ENCODE peak calls at places on chromosomes 6 and 20, in six cellular contexts. One of them, this sample, is unnamed.
A peak's percentile ranks its signal among the peaks of the same experiment; 100 is the strongest.

GRCh38 chr6:108961985-108962384 is 113.8 kb downstream of the ARMC2 start:
- DNase-seq in psoas muscle: no peak
- DNase-seq in lower lobe of right lung: no peak
- DNase-seq in MM.1S: no peak
- DNase-seq in mucosa of descending colon: no peak
- DNase-seq in left ventricle myocardium inferior: no peak
- DNase-seq in this sample: no peak

GRCh38 chr6:100464910-100465700 is at the start of gene SIM1:
- DNase-seq in psoas muscle: peak; percentile 95
- DNase-seq in lower lobe of right lung: no peak
- DNase-seq in MM.1S: no peak
- DNase-seq in mucosa of descending colon: peak; percentile 67
- DNase-seq in left ventricle myocardium inferior: peak; percentile 46
- DNase-seq in this sample: no peak

GRCh38 chr6:52557389-52558265 is 19.2 kb downstream of the TRAM2 start:
- DNase-seq in psoas muscle: no peak
- DNase-seq in lower lobe of right lung: no peak
- DNase-seq in MM.1S: peak; percentile 70
- DNase-seq in mucosa of descending colon: no peak
- DNase-seq in left ventricle myocardium inferior: no peak
- DNase-seq in this sample: no peak

GRCh38 chr6:160400426-160400825 is 52.2 kb downstream of the SLC22A3 start:
- DNase-seq in psoas muscle: no peak
- DNase-seq in lower lobe of right lung: no peak
- DNase-seq in MM.1S: peak; percentile 81
- DNase-seq in mucosa of descending colon: no peak
- DNase-seq in left ventricle myocardium inferior: no peak
- DNase-seq in this sample: peak; percentile 30

GRCh38 chr6:44115866-44116265 is 11.4 kb downstream of the MRPL14 start:
- DNase-seq in psoas muscle: no peak
- DNase-seq in lower lobe of right lung: no peak
- DNase-seq in MM.1S: peak; percentile 88
- DNase-seq in mucosa of descending colon: no peak
- DNase-seq in left ventricle myocardium inferior: no peak
- DNase-seq in this sample: no peak

GRCh38 chr6:135334169-135334568 is 153.1 kb downstream of the MYB start:
- DNase-seq in psoas muscle: no peak
- DNase-seq in lower lobe of right lung: no peak
- DNase-seq in MM.1S: no peak
- DNase-seq in mucosa of descending colon: no peak
- DNase-seq in left ventricle myocardium inferior: no peak
- DNase-seq in this sample: no peak

GRCh38 chr6:56657364-56657763 is 14.7 kb upstream of the DST start:
- DNase-seq in psoas muscle: no peak
- DNase-seq in lower lobe of right lung: no peak
- DNase-seq in MM.1S: no peak
- DNase-seq in mucosa of descending colon: no peak
- DNase-seq in left ventricle myocardium inferior: no peak
- DNase-seq in this sample: no peak

GRCh38 chr6:27755768-27756167 is 156.4 kb downstream of the OR2B2 start:
- DNase-seq in psoas muscle: no peak
- DNase-seq in lower lobe of right lung: no peak
- DNase-seq in MM.1S: no peak
- DNase-seq in mucosa of descending colon: no peak
- DNase-seq in left ventricle myocardium inferior: no peak
- DNase-seq in this sample: no peak

GRCh38 chr20:4066551-4066950 is 51.2 kb upstream of the RNF24 start:
- DNase-seq in psoas muscle: no peak
- DNase-seq in lower lobe of right lung: no peak
- DNase-seq in MM.1S: no peak
- DNase-seq in mucosa of descending colon: no peak
- DNase-seq in left ventricle myocardium inferior: no peak
- DNase-seq in this sample: no peak

GRCh38 chr6:167141667-167142432 is 15.9 kb downstream of the GPR31 start:
- DNase-seq in psoas muscle: no peak
- DNase-seq in lower lobe of right lung: peak; percentile 67
- DNase-seq in MM.1S: peak; percentile 36
- DNase-seq in mucosa of descending colon: peak; percentile 80
- DNase-seq in left ventricle myocardium inferior: peak; percentile 28
- DNase-seq in this sample: no peak

GRCh38 chr6:6703720-6704422 is 115.4 kb downstream of the LY86 start:
- DNase-seq in psoas muscle: no peak
- DNase-seq in lower lobe of right lung: no peak
- DNase-seq in MM.1S: no peak
- DNase-seq in mucosa of descending colon: peak; percentile 94
- DNase-seq in left ventricle myocardium inferior: no peak
- DNase-seq in this sample: no peak

GRCh38 chr20:33653900-33654596 is 8.1 kb upstream of the C20orf144 start:
- DNase-seq in psoas muscle: no peak
- DNase-seq in lower lobe of right lung: peak; percentile 80
- DNase-seq in MM.1S: no peak
- DNase-seq in mucosa of descending colon: peak; percentile 88
- DNase-seq in left ventricle myocardium inferior: peak; percentile 13
- DNase-seq in this sample: no peak

GRCh38 chr6:69827491-69827890 is 30.7 kb upstream of the LMBRD1 start:
- DNase-seq in psoas muscle: no peak
- DNase-seq in lower lobe of right lung: no peak
- DNase-seq in MM.1S: no peak
- DNase-seq in mucosa of descending colon: no peak
- DNase-seq in left ventricle myocardium inferior: no peak
- DNase-seq in this sample: no peak

GRCh38 chr6:336159-337114 is 44.1 kb downstream of the DUSP22 start:
- DNase-seq in psoas muscle: no peak
- DNase-seq in lower lobe of right lung: no peak
- DNase-seq in MM.1S: peak; percentile 90
- DNase-seq in mucosa of descending colon: no peak
- DNase-seq in left ventricle myocardium inferior: peak; percentile 12
- DNase-seq in this sample: no peak

GRCh38 chr6:116446399-116446798 is 14.8 kb upstream of the CALHM6 start:
- DNase-seq in psoas muscle: no peak
- DNase-seq in lower lobe of right lung: no peak
- DNase-seq in MM.1S: peak; percentile 27
- DNase-seq in mucosa of descending colon: no peak
- DNase-seq in left ventricle myocardium inferior: no peak
- DNase-seq in this sample: no peak

GRCh38 chr20:56163806-56164205 is 84.7 kb upstream of the MC3R start:
- DNase-seq in psoas muscle: no peak
- DNase-seq in lower lobe of right lung: no peak
- DNase-seq in MM.1S: no peak
- DNase-seq in mucosa of descending colon: no peak
- DNase-seq in left ventricle myocardium inferior: no peak
- DNase-seq in this sample: no peak

GRCh38 chr6:110116258-110116657 is 63.2 kb downstream of the WASF1 start:
- DNase-seq in psoas muscle: no peak
- DNase-seq in lower lobe of right lung: no peak
- DNase-seq in MM.1S: no peak
- DNase-seq in mucosa of descending colon: no peak
- DNase-seq in left ventricle myocardium inferior: no peak
- DNase-seq in this sample: no peak

GRCh38 chr6:97405818-97406409 is 122.9 kb upstream of the MMS22L start:
- DNase-seq in psoas muscle: no peak
- DNase-seq in lower lobe of right lung: no peak
- DNase-seq in MM.1S: no peak
- DNase-seq in mucosa of descending colon: no peak
- DNase-seq in left ventricle myocardium inferior: no peak
- DNase-seq in this sample: no peak

GRCh38 chr6:12392490-12392889 is 102.3 kb downstream of the EDN1 start:
- DNase-seq in psoas muscle: no peak
- DNase-seq in lower lobe of right lung: no peak
- DNase-seq in MM.1S: no peak
- DNase-seq in mucosa of descending colon: no peak
- DNase-seq in left ventricle myocardium inferior: no peak
- DNase-seq in this sample: no peak

GRCh38 chr6:149368065-149368464 is 32.0 kb upstream of the SUMO4 start:
- DNase-seq in psoas muscle: no peak
- DNase-seq in lower lobe of right lung: no peak
- DNase-seq in MM.1S: no peak
- DNase-seq in mucosa of descending colon: no peak
- DNase-seq in left ventricle myocardium inferior: no peak
- DNase-seq in this sample: no peak

GRCh38 chr20:61749406-61750075 is 316.1 kb downstream of the TAF4 start:
- DNase-seq in psoas muscle: peak; percentile 3
- DNase-seq in lower lobe of right lung: peak; percentile 13
- DNase-seq in MM.1S: no peak
- DNase-seq in mucosa of descending colon: no peak
- DNase-seq in left ventricle myocardium inferior: no peak
- DNase-seq in this sample: no peak

GRCh38 chr20:41538810-41539596 is 79.2 kb downstream of the CHD6 start:
- DNase-seq in psoas muscle: no peak
- DNase-seq in lower lobe of right lung: no peak
- DNase-seq in MM.1S: no peak
- DNase-seq in mucosa of descending colon: no peak
- DNase-seq in left ventricle myocardium inferior: no peak
- DNase-seq in this sample: no peak

GRCh38 chr20:21632654-21633053 is 72.8 kb upstream of the PAX1 start:
- DNase-seq in psoas muscle: no peak
- DNase-seq in lower lobe of right lung: no peak
- DNase-seq in MM.1S: no peak
- DNase-seq in mucosa of descending colon: no peak
- DNase-seq in left ventricle myocardium inferior: no peak
- DNase-seq in this sample: no peak

GRCh38 chr20:21628800-21629199 is 76.7 kb upstream of the PAX1 start:
- DNase-seq in psoas muscle: no peak
- DNase-seq in lower lobe of right lung: no peak
- DNase-seq in MM.1S: no peak
- DNase-seq in mucosa of descending colon: no peak
- DNase-seq in left ventricle myocardium inferior: no peak
- DNase-seq in this sample: no peak

GRCh38 chr20:21633829-21634228 is 71.6 kb upstream of the PAX1 start:
- DNase-seq in psoas muscle: no peak
- DNase-seq in lower lobe of right lung: no peak
- DNase-seq in MM.1S: no peak
- DNase-seq in mucosa of descending colon: no peak
- DNase-seq in left ventricle myocardium inferior: no peak
- DNase-seq in this sample: no peak

DNA sequence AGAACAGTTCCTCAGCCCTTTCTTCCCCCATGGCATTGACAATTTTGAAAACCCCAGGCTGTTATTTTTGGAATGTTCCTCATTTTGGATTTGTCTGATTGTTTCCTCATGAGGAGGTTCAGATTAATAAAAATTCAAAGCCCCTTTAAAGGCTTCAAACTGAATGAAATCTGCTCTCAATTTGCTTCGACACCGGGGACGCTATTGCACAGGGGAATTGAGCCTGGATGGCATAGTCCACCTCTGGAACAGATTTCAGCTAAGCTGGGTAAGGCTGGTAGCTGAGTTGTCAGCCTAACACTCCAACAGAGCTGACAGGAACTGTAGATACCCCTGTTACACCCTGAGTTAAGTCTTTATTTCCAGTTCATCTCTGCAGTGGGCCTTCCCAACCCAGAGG is 73.4 kb upstream of the PAX1 start:
- DNase-seq in psoas muscle: no peak
- DNase-seq in lower lobe of right lung: no peak
- DNase-seq in MM.1S: no peak
- DNase-seq in mucosa of descending colon: no peak
- DNase-seq in left ventricle myocardium inferior: no peak
- DNase-seq in this sample: no peak
- TF ChIP-seq CTCF in psoas muscle: no peak
- TF ChIP-seq CTCF in lower lobe of right lung: no peak
- TF ChIP-seq CTCF in MM.1S: no peak
- TF ChIP-seq CTCF in mucosa of descending colon: no peak
- TF ChIP-seq CTCF in left ventricle myocardium inferior: no peak
- TF ChIP-seq CTCF in this sample: no peak

GRCh38 chr20:50537546-50538201 is 27.5 kb downstream of the PTPN1 start:
- DNase-seq in psoas muscle: no peak
- DNase-seq in lower lobe of right lung: no peak
- DNase-seq in MM.1S: no peak
- DNase-seq in mucosa of descending colon: no peak
- DNase-seq in left ventricle myocardium inferior: no peak
- DNase-seq in this sample: no peak
- H3K4me1 ChIP-seq in psoas muscle: peaks cover 68% of the 10 kb centered on the region
- H3K4me1 ChIP-seq in lower lobe of right lung: peaks cover 88% of the 10 kb centered on the region
- H3K4me1 ChIP-seq in MM.1S: no peaks in the 10 kb centered on the region
- H3K4me1 ChIP-seq in mucosa of descending colon: peaks cover 30% of the 10 kb centered on the region
- H3K4me1 ChIP-seq in left ventricle myocardium inferior: peaks cover 69% of the 10 kb centered on the region
- H3K4me1 ChIP-seq in this sample: peaks cover 55% of the 10 kb centered on the region

DNA sequence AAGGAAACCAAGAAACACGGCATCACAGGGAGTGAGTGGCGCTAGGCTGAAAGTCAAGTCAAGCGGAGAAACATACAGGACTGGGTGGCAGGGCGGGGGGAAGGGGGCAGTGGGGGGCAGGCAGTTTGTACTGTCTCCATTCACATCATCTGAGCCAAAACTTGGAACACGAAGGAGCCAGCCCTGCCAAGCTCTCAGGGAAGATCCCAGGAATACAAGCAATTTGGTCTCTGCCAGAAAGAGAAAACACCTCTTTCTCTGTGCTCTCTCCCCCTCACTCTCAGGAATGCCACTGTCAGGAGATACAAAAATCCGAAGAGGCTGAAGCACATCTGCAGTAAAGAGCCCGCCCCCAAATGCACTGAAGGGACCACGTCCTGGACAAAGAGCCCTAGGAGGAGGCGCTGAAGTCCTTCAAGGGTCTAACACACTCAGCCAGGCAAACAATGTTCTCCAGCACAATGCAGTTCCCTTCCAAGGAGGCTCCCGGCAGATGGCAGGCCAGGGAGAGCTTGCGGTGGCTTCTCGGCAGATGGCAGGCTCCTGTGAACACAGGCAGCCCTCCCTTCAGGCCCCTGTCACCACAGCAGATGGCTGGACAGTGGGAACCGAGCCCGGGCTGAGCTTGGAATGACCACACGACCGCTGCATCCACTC is 90.0 kb downstream of the ATP9A start:
- DNase-seq in psoas muscle: peak; percentile 60
- DNase-seq in lower lobe of right lung: no peak
- DNase-seq in MM.1S: no peak
- DNase-seq in mucosa of descending colon: no peak
- DNase-seq in left ventricle myocardium inferior: no peak
- DNase-seq in this sample: no peak
- TF ChIP-seq CTCF in psoas muscle: no peak
- TF ChIP-seq CTCF in lower lobe of right lung: no peak
- TF ChIP-seq CTCF in MM.1S: no peak
- TF ChIP-seq CTCF in mucosa of descending colon: no peak
- TF ChIP-seq CTCF in left ventricle myocardium inferior: no peak
- TF ChIP-seq CTCF in this sample: no peak

GRCh38 chr20:51534764-51535386 is 7.6 kb downstream of the NFATC2 start:
- DNase-seq in psoas muscle: no peak
- DNase-seq in lower lobe of right lung: no peak
- DNase-seq in MM.1S: no peak
- DNase-seq in mucosa of descending colon: no peak
- DNase-seq in left ventricle myocardium inferior: no peak
- DNase-seq in this sample: no peak
- H3K4me1 ChIP-seq in psoas muscle: peaks cover 36% of the 10 kb centered on the region
- H3K4me1 ChIP-seq in lower lobe of right lung: peaks cover 7% of the 10 kb centered on the region
- H3K4me1 ChIP-seq in MM.1S: no peaks in the 10 kb centered on the region
- H3K4me1 ChIP-seq in mucosa of descending colon: no peaks in the 10 kb centered on the region
- H3K4me1 ChIP-seq in left ventricle myocardium inferior: peaks cover 38% of the 10 kb centered on the region
- H3K4me1 ChIP-seq in this sample: peaks cover 5% of the 10 kb centered on the region

DNA sequence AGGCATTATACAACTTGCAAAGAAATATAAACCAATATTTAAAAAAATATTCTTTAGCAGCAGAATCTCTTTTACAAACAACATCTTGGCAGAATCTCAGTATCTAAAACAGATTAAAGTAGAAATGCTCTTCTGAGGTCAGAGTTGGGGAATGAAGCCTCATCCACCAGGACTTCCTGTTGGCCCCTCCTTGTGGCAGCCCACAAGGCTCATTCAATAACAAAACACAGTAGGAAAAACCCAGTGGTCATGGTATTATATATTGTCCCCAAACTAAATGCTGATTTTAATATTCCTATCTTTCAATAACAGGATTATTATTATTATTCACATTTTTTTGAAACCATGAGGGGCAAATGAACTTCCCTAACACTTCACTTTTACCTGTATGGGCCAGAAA is 368.6 kb downstream of the BTBD9 start:
- DNase-seq in psoas muscle: no peak
- DNase-seq in lower lobe of right lung: no peak
- DNase-seq in MM.1S: no peak
- DNase-seq in mucosa of descending colon: no peak
- DNase-seq in left ventricle myocardium inferior: no peak
- DNase-seq in this sample: no peak
- TF ChIP-seq CTCF in psoas muscle: no peak
- TF ChIP-seq CTCF in lower lobe of right lung: no peak
- TF ChIP-seq CTCF in MM.1S: no peak
- TF ChIP-seq CTCF in mucosa of descending colon: no peak
- TF ChIP-seq CTCF in left ventricle myocardium inferior: no peak
- TF ChIP-seq CTCF in this sample: no peak

This sample was measured in thoracic aorta.